ENCODE peak calls at places on chromosome 16, in ten cellular contexts. One of them, this sample, is unnamed. For H3K27me3, the result is how much of the 10 kb centered on the place peaks cover.

GRCh38 chr16:82732461-82732860 is 105.7 kb downstream of the CDH13 start:
- DNase-seq in prostate gland: no peak
- DNase-seq in psoas muscle: no peak
- DNase-seq in cardiac muscle cell: no peak
- DNase-seq in endothelial cell of umbilical vein: no peak
- DNase-seq in bronchial epithelial cell: no peak
- DNase-seq in CD8-positive, alpha-beta memory T cell: no peak
- DNase-seq in GM23248: no peak
- DNase-seq in ovary: no peak
- DNase-seq in H7: no peak
- DNase-seq in this sample: no peak

GRCh38 chr16:4415538-4416199 is 727 bp downstream of the CORO7 start:
- DNase-seq in prostate gland: peak
- DNase-seq in psoas muscle: peak
- DNase-seq in cardiac muscle cell: peak
- DNase-seq in endothelial cell of umbilical vein: peak
- DNase-seq in bronchial epithelial cell: no peak
- DNase-seq in CD8-positive, alpha-beta memory T cell: peak
- DNase-seq in GM23248: peak
- DNase-seq in ovary: no peak
- DNase-seq in H7: peak
- DNase-seq in this sample: peak

GRCh38 chr16:88349153-88349902 is 33.4 kb upstream of the ZNF469 start:
- DNase-seq in prostate gland: no peak
- DNase-seq in psoas muscle: no peak
- DNase-seq in cardiac muscle cell: no peak
- DNase-seq in endothelial cell of umbilical vein: no peak
- DNase-seq in bronchial epithelial cell: no peak
- DNase-seq in CD8-positive, alpha-beta memory T cell: no peak
- DNase-seq in GM23248: no peak
- DNase-seq in ovary: no peak
- DNase-seq in H7: no peak
- DNase-seq in this sample: no peak

GRCh38 chr16:27928542-27928941 is 135.0 kb downstream of the GSG1L start:
- DNase-seq in prostate gland: no peak
- DNase-seq in psoas muscle: no peak
- DNase-seq in cardiac muscle cell: no peak
- DNase-seq in endothelial cell of umbilical vein: no peak
- DNase-seq in bronchial epithelial cell: no peak
- DNase-seq in CD8-positive, alpha-beta memory T cell: no peak
- DNase-seq in GM23248: no peak
- DNase-seq in ovary: no peak
- DNase-seq in H7: no peak
- DNase-seq in this sample: no peak

GRCh38 chr16:88350922-88351321 is 31.8 kb upstream of the ZNF469 start:
- DNase-seq in prostate gland: no peak
- DNase-seq in psoas muscle: no peak
- DNase-seq in cardiac muscle cell: no peak
- DNase-seq in endothelial cell of umbilical vein: no peak
- DNase-seq in bronchial epithelial cell: no peak
- DNase-seq in CD8-positive, alpha-beta memory T cell: no peak
- DNase-seq in GM23248: no peak
- DNase-seq in ovary: no peak
- DNase-seq in H7: peak
- DNase-seq in this sample: no peak

GRCh38 chr16:88633684-88634140 is 4.7 kb upstream of the IL17C start:
- DNase-seq in prostate gland: no peak
- DNase-seq in psoas muscle: no peak
- DNase-seq in cardiac muscle cell: peak
- DNase-seq in endothelial cell of umbilical vein: peak
- DNase-seq in bronchial epithelial cell: peak
- DNase-seq in CD8-positive, alpha-beta memory T cell: peak
- DNase-seq in GM23248: peak
- DNase-seq in ovary: no peak
- DNase-seq in H7: peak
- DNase-seq in this sample: peak

GRCh38 chr16:75113046-75113491 is 3.5 kb downstream of the LDHD start:
- DNase-seq in prostate gland: no peak
- DNase-seq in psoas muscle: no peak
- DNase-seq in cardiac muscle cell: no peak
- DNase-seq in endothelial cell of umbilical vein: no peak
- DNase-seq in bronchial epithelial cell: no peak
- DNase-seq in CD8-positive, alpha-beta memory T cell: no peak
- DNase-seq in GM23248: no peak
- DNase-seq in ovary: no peak
- DNase-seq in H7: peak
- DNase-seq in this sample: no peak

GRCh38 chr16:69186642-69187386 is at the start of gene SNTB2:
- DNase-seq in prostate gland: peak
- DNase-seq in psoas muscle: peak
- DNase-seq in cardiac muscle cell: peak
- DNase-seq in endothelial cell of umbilical vein: peak
- DNase-seq in bronchial epithelial cell: peak
- DNase-seq in CD8-positive, alpha-beta memory T cell: peak
- DNase-seq in GM23248: peak
- DNase-seq in ovary: peak
- DNase-seq in H7: peak
- DNase-seq in this sample: peak

GRCh38 chr16:19601083-19601976 is 45.8 kb downstream of the VPS35L start:
- DNase-seq in prostate gland: no peak
- DNase-seq in psoas muscle: no peak
- DNase-seq in cardiac muscle cell: peak
- DNase-seq in endothelial cell of umbilical vein: peak
- DNase-seq in bronchial epithelial cell: peak
- DNase-seq in CD8-positive, alpha-beta memory T cell: peak
- DNase-seq in GM23248: peak
- DNase-seq in ovary: peak
- DNase-seq in H7: peak
- DNase-seq in this sample: no peak

GRCh38 chr16:28543072-28543471 is 4.3 kb upstream of the NUPR1 start:
- DNase-seq in prostate gland: peak
- DNase-seq in psoas muscle: no peak
- DNase-seq in cardiac muscle cell: no peak
- DNase-seq in endothelial cell of umbilical vein: no peak
- DNase-seq in bronchial epithelial cell: peak
- DNase-seq in CD8-positive, alpha-beta memory T cell: no peak
- DNase-seq in GM23248: no peak
- DNase-seq in ovary: no peak
- DNase-seq in H7: no peak
- DNase-seq in this sample: peak

GRCh38 chr16:20147091-20147490 is 73.4 kb upstream of the GPR139 start:
- DNase-seq in prostate gland: no peak
- DNase-seq in psoas muscle: no peak
- DNase-seq in cardiac muscle cell: no peak
- DNase-seq in endothelial cell of umbilical vein: no peak
- DNase-seq in bronchial epithelial cell: no peak
- DNase-seq in CD8-positive, alpha-beta memory T cell: no peak
- DNase-seq in GM23248: no peak
- DNase-seq in ovary: no peak
- DNase-seq in H7: no peak
- DNase-seq in this sample: no peak

GRCh38 chr16:74773431-74774222 is 993 bp downstream of the FA2H start:
- DNase-seq in prostate gland: no peak
- DNase-seq in psoas muscle: no peak
- DNase-seq in cardiac muscle cell: no peak
- DNase-seq in endothelial cell of umbilical vein: no peak
- DNase-seq in bronchial epithelial cell: no peak
- DNase-seq in CD8-positive, alpha-beta memory T cell: no peak
- DNase-seq in GM23248: no peak
- DNase-seq in ovary: no peak
- DNase-seq in H7: peak
- DNase-seq in this sample: peak

GRCh38 chr16:53504161-53504663 is 1.2 kb upstream of the AKTIP start:
- DNase-seq in prostate gland: peak
- DNase-seq in psoas muscle: peak
- DNase-seq in cardiac muscle cell: peak
- DNase-seq in endothelial cell of umbilical vein: peak
- DNase-seq in bronchial epithelial cell: no peak
- DNase-seq in CD8-positive, alpha-beta memory T cell: peak
- DNase-seq in GM23248: peak
- DNase-seq in ovary: peak
- DNase-seq in H7: no peak
- DNase-seq in this sample: peak

GRCh38 chr16:15866451-15866850 is 9.6 kb upstream of the MYH11 start:
- DNase-seq in prostate gland: no peak
- DNase-seq in psoas muscle: no peak
- DNase-seq in cardiac muscle cell: no peak
- DNase-seq in endothelial cell of umbilical vein: no peak
- DNase-seq in bronchial epithelial cell: no peak
- DNase-seq in CD8-positive, alpha-beta memory T cell: no peak
- DNase-seq in GM23248: peak
- DNase-seq in ovary: no peak
- DNase-seq in H7: no peak
- DNase-seq in this sample: no peak

DNA sequence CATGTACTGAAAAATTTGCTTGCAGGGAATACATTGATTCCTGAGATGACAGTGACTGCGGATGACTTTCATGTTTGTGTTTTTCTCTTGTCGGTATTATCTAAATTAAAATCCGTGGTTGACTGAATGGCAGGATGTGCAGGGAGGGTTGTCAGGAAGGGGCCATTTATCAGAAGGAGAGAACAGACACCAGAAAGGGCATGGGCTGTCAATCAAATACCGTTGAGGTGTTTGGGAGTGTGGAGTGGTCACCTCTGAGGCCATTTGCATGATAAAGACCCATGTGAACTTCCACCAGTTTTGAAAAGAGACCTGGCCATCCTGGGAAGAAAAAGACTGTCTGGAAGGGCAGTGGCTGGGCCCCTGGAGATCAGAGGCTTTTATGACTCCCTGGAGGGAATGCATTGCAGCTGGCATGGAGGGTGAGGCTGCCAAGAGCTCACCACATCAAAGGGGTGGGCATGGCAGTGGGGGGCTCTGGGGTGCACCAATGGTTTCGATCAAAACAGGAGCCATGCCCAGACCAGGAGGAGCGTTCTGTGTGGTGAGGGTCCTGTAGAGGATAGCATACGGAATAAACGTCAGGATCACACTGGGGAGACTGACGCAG is 67.1 kb downstream of the CYLD start:
- DNase-seq in prostate gland: no peak
- DNase-seq in psoas muscle: no peak
- DNase-seq in cardiac muscle cell: no peak
- DNase-seq in endothelial cell of umbilical vein: no peak
- DNase-seq in bronchial epithelial cell: no peak
- DNase-seq in CD8-positive, alpha-beta memory T cell: no peak
- DNase-seq in GM23248: no peak
- DNase-seq in ovary: no peak
- DNase-seq in H7: no peak
- DNase-seq in this sample: no peak
- H3K27me3 ChIP-seq in prostate gland: under half
- H3K27me3 ChIP-seq in psoas muscle: under half
- H3K27me3 ChIP-seq in cardiac muscle cell: under half
- H3K27me3 ChIP-seq in endothelial cell of umbilical vein: under half
- H3K27me3 ChIP-seq in bronchial epithelial cell: under half
- H3K27me3 ChIP-seq in CD8-positive, alpha-beta memory T cell: under half
- H3K27me3 ChIP-seq in GM23248: under half
- H3K27me3 ChIP-seq in ovary: under half
- H3K27me3 ChIP-seq in H7: under half
- H3K27me3 ChIP-seq in this sample: under half

GRCh38 chr16:31331807-31332301 is 23.1 kb upstream of the ITGAX start:
- DNase-seq in prostate gland: no peak
- DNase-seq in psoas muscle: no peak
- DNase-seq in cardiac muscle cell: no peak
- DNase-seq in endothelial cell of umbilical vein: no peak
- DNase-seq in bronchial epithelial cell: no peak
- DNase-seq in CD8-positive, alpha-beta memory T cell: no peak
- DNase-seq in GM23248: no peak
- DNase-seq in ovary: no peak
- DNase-seq in H7: no peak
- DNase-seq in this sample: no peak
- H3K27me3 ChIP-seq in prostate gland: under half
- H3K27me3 ChIP-seq in psoas muscle: under half
- H3K27me3 ChIP-seq in cardiac muscle cell: under half
- H3K27me3 ChIP-seq in endothelial cell of umbilical vein: under half
- H3K27me3 ChIP-seq in bronchial epithelial cell: under half
- H3K27me3 ChIP-seq in CD8-positive, alpha-beta memory T cell: under half
- H3K27me3 ChIP-seq in GM23248: under half
- H3K27me3 ChIP-seq in ovary: under half
- H3K27me3 ChIP-seq in H7: under half
- H3K27me3 ChIP-seq in this sample: under half

GRCh38 chr16:81729451-81729850 is 49.6 kb upstream of the PLCG2 start:
- DNase-seq in prostate gland: no peak
- DNase-seq in psoas muscle: no peak
- DNase-seq in cardiac muscle cell: no peak
- DNase-seq in endothelial cell of umbilical vein: no peak
- DNase-seq in bronchial epithelial cell: no peak
- DNase-seq in CD8-positive, alpha-beta memory T cell: no peak
- DNase-seq in GM23248: no peak
- DNase-seq in ovary: no peak
- DNase-seq in H7: peak
- DNase-seq in this sample: no peak

GRCh38 chr16:81733295-81733694 is 45.8 kb upstream of the PLCG2 start:
- DNase-seq in prostate gland: no peak
- DNase-seq in psoas muscle: no peak
- DNase-seq in cardiac muscle cell: no peak
- DNase-seq in endothelial cell of umbilical vein: no peak
- DNase-seq in bronchial epithelial cell: no peak
- DNase-seq in CD8-positive, alpha-beta memory T cell: no peak
- DNase-seq in GM23248: no peak
- DNase-seq in ovary: no peak
- DNase-seq in H7: no peak
- DNase-seq in this sample: no peak

GRCh38 chr16:81730090-81731051 is 48.7 kb upstream of the PLCG2 start:
- DNase-seq in prostate gland: peak
- DNase-seq in psoas muscle: peak
- DNase-seq in cardiac muscle cell: peak
- DNase-seq in endothelial cell of umbilical vein: peak
- DNase-seq in bronchial epithelial cell: peak
- DNase-seq in CD8-positive, alpha-beta memory T cell: peak
- DNase-seq in GM23248: peak
- DNase-seq in ovary: peak
- DNase-seq in H7: peak
- DNase-seq in this sample: peak

GRCh38 chr16:81732699-81733098 is 46.4 kb upstream of the PLCG2 start:
- DNase-seq in prostate gland: no peak
- DNase-seq in psoas muscle: no peak
- DNase-seq in cardiac muscle cell: no peak
- DNase-seq in endothelial cell of umbilical vein: no peak
- DNase-seq in bronchial epithelial cell: no peak
- DNase-seq in CD8-positive, alpha-beta memory T cell: no peak
- DNase-seq in GM23248: no peak
- DNase-seq in ovary: no peak
- DNase-seq in H7: no peak
- DNase-seq in this sample: no peak

GRCh38 chr16:81731636-81732035 is 47.5 kb upstream of the PLCG2 start:
- DNase-seq in prostate gland: no peak
- DNase-seq in psoas muscle: no peak
- DNase-seq in cardiac muscle cell: no peak
- DNase-seq in endothelial cell of umbilical vein: no peak
- DNase-seq in bronchial epithelial cell: no peak
- DNase-seq in CD8-positive, alpha-beta memory T cell: no peak
- DNase-seq in GM23248: no peak
- DNase-seq in ovary: no peak
- DNase-seq in H7: no peak
- DNase-seq in this sample: no peak
- H3K27me3 ChIP-seq in prostate gland: under half
- H3K27me3 ChIP-seq in psoas muscle: under half
- H3K27me3 ChIP-seq in cardiac muscle cell: under half
- H3K27me3 ChIP-seq in endothelial cell of umbilical vein: under half
- H3K27me3 ChIP-seq in bronchial epithelial cell: under half
- H3K27me3 ChIP-seq in CD8-positive, alpha-beta memory T cell: under half
- H3K27me3 ChIP-seq in GM23248: under half
- H3K27me3 ChIP-seq in ovary: under half
- H3K27me3 ChIP-seq in H7: under half
- H3K27me3 ChIP-seq in this sample: under half

GRCh38 chr16:30926333-30926811 is 3.0 kb downstream of the FBXL19 start:
- DNase-seq in prostate gland: no peak
- DNase-seq in psoas muscle: no peak
- DNase-seq in cardiac muscle cell: no peak
- DNase-seq in endothelial cell of umbilical vein: no peak
- DNase-seq in bronchial epithelial cell: no peak
- DNase-seq in CD8-positive, alpha-beta memory T cell: no peak
- DNase-seq in GM23248: no peak
- DNase-seq in ovary: no peak
- DNase-seq in H7: peak
- DNase-seq in this sample: no peak
- H3K27me3 ChIP-seq in prostate gland: under half
- H3K27me3 ChIP-seq in psoas muscle: under half
- H3K27me3 ChIP-seq in cardiac muscle cell: under half
- H3K27me3 ChIP-seq in endothelial cell of umbilical vein: under half
- H3K27me3 ChIP-seq in bronchial epithelial cell: under half
- H3K27me3 ChIP-seq in CD8-positive, alpha-beta memory T cell: under half
- H3K27me3 ChIP-seq in GM23248: under half
- H3K27me3 ChIP-seq in ovary: under half
- H3K27me3 ChIP-seq in H7: under half
- H3K27me3 ChIP-seq in this sample: under half

This sample was measured in Peyer's patch.